ENCODE peak calls at places on chromosomes 7 and 10, in seven cellular contexts. Y is NCI-H1436; F is naive thymus-derived CD8-positive, alpha-beta T cell; W is GDM1; V is foreskin fibroblast; E is T-cell; O is nucleus accumbens. K is an unnamed sample.

GRCh38 chr7:128103498-128104108 is 72.4 kb upstream of the LRRC4 start:
- DNase-seq in Y (no peak), F (peak), W (no peak), V (peak), E (no peak), O (no peak), K (no peak)

GRCh38 chr7:147523056-147523455 is 1067.5 kb upstream of the C7orf33 start:
- DNase-seq in Y (no peak), F (no peak), W (no peak), V (peak), E (no peak), O (no peak), K (no peak)

GRCh38 chr7:141072548-141073172 is 1.2 kb upstream of the TMEM178B start:
- DNase-seq in Y (peak), F (no peak), W (no peak), V (peak), E (no peak), O (peak), K (peak)

GRCh38 chr10:22219308-22219707 is 1.5 kb upstream of the EBLN1 start:
- DNase-seq in Y (no peak), F (no peak), W (no peak), V (peak), E (no peak), O (no peak), K (no peak)

GRCh38 chr10:73577788-73578187 is 13.4 kb downstream of the USP54 start:
- DNase-seq in Y (no peak), F (no peak), W (no peak), V (peak), E (no peak), O (no peak), K (no peak)

GRCh38 chr7:496528-497295 is 22.9 kb downstream of the PDGFA start:
- DNase-seq in Y (no peak), F (no peak), W (no peak), V (no peak), E (no peak), O (no peak), K (no peak)

GRCh38 chr10:101775273-101776131 is at the start of gene FGF8:
- DNase-seq in Y (no peak), F (no peak), W (no peak), V (no peak), E (no peak), O (no peak), K (no peak)

GRCh38 chr7:75575488-75576112 is 83.5 kb downstream of the SPDYE5 start:
- DNase-seq in Y (no peak), F (peak), W (no peak), V (peak), E (no peak), O (no peak), K (no peak)

GRCh38 chr10:116098411-116099019 is 174.5 kb downstream of the GFRA1 start:
- DNase-seq in Y (no peak), F (no peak), W (no peak), V (no peak), E (no peak), O (no peak), K (peak)

GRCh38 chr10:90440870-90441269 is 417.0 kb downstream of the HTR7 start:
- DNase-seq in Y (no peak), F (no peak), W (no peak), V (no peak), E (no peak), O (no peak), K (no peak)

GRCh38 chr10:5945203-5945534 is 32.2 kb downstream of the IL15RA start:
- DNase-seq in Y (no peak), F (no peak), W (no peak), V (no peak), E (no peak), O (no peak), K (no peak)

GRCh38 chr10:110746254-110746826 is 102.2 kb downstream of the RBM20 start:
- DNase-seq in Y (peak), F (peak), W (peak), V (peak), E (peak), O (peak), K (no peak)

GRCh38 chr10:57964371-57964770 is 303.3 kb downstream of the IPMK start:
- DNase-seq in Y (no peak), F (no peak), W (no peak), V (peak), E (no peak), O (peak), K (peak)

GRCh38 chr10:129108994-129109393 is 358.0 kb upstream of the MGMT start:
- DNase-seq in Y (no peak), F (no peak), W (no peak), V (no peak), E (no peak), O (no peak), K (no peak)

GRCh38 chr10:121450247-121450646 is 148.0 kb downstream of the FGFR2 start:
- DNase-seq in Y (no peak), F (no peak), W (no peak), V (no peak), E (no peak), O (peak), K (no peak)

GRCh38 chr7:7795736-7796135 is 77.3 kb upstream of the RPA3 start:
- DNase-seq in Y (no peak), F (no peak), W (no peak), V (peak), E (no peak), O (no peak), K (peak)

GRCh38 chr7:122485841-122486240 is 181.3 kb upstream of the FEZF1 start:
- DNase-seq in Y (no peak), F (no peak), W (no peak), V (no peak), E (no peak), O (no peak), K (no peak)

GRCh38 chr7:134873253-134873652 is 93.8 kb downstream of the CALD1 start:
- DNase-seq in Y (no peak), F (no peak), W (no peak), V (peak), E (no peak), O (no peak), K (no peak)

GRCh38 chr7:22601812-22602568 is 102.0 kb upstream of the STEAP1B start:
- DNase-seq in Y (no peak), F (no peak), W (no peak), V (peak), E (no peak), O (no peak), K (no peak)

GRCh38 chr7:16978358-16979244 is 96.8 kb upstream of the AGR3 start:
- DNase-seq in Y (no peak), F (no peak), W (no peak), V (peak), E (no peak), O (no peak), K (peak)

GRCh38 chr10:124288928-124289921 is 129.5 kb downstream of the OAT start:
- DNase-seq in Y (no peak), F (no peak), W (no peak), V (no peak), E (no peak), O (no peak), K (no peak)

GRCh38 chr10:12663863-12664262 is 314.5 kb downstream of the CAMK1D start:
- DNase-seq in Y (peak), F (no peak), W (no peak), V (no peak), E (no peak), O (no peak), K (no peak)

GRCh38 chr10:77606751-77607150 is 30.9 kb downstream of the KCNMA1 start:
- DNase-seq in Y (no peak), F (no peak), W (no peak), V (no peak), E (no peak), O (no peak), K (no peak)

GRCh38 chr10:62819521-62819920 is 3.4 kb upstream of the EGR2 start:
- DNase-seq in Y (no peak), F (no peak), W (no peak), V (no peak), E (no peak), O (no peak), K (no peak)

GRCh38 chr7:28926871-28927597 is 31.1 kb downstream of the TRIL start:
- DNase-seq in Y (peak), F (peak), W (peak), V (peak), E (peak), O (peak), K (peak)

GRCh38 chr10:97519342-97519741 is 20.6 kb downstream of the UBTD1 start:
- DNase-seq in Y (no peak), F (no peak), W (no peak), V (peak), E (no peak), O (no peak), K (no peak)

GRCh38 chr7:23287612-23288011 is 11.5 kb upstream of the MALSU1 start:
- DNase-seq in Y (no peak), F (no peak), W (no peak), V (no peak), E (no peak), O (no peak), K (no peak)

GRCh38 chr10:77264107-77264506 is 373.5 kb downstream of the KCNMA1 start:
- DNase-seq in Y (no peak), F (no peak), W (peak), V (no peak), E (peak), O (no peak), K (no peak)